ENCODE peak calls at places on chromosomes 7 and 10, in six cellular contexts. One of them, this sample, is unnamed.

GRCh38 chr7:194996-195829 is 2.8 kb downstream of the FAM20C start:
- DNase-seq in activated CD4-positive, alpha-beta T cell treated with anti-CD3 and anti-CD28 coated beads, Interleukin-2, amount 10 ng/mL, durations not matched to agents 24 days and 14 days: no peak
- DNase-seq in ureter: no peak
- DNase-seq in stimulated activated CD4-positive, alpha-beta T cell treated with anti-CD3 and anti-CD28 coated beads, Interleukin-4, amount 100 ng/mL, for 24 hours: no peak
- DNase-seq in esophagus squamous epithelium: no peak
- DNase-seq in lower lobe of right lung: no peak
- DNase-seq in this sample: no peak

GRCh38 chr10:188546-188945 is 53.3 kb downstream of the ZMYND11 start:
- DNase-seq in activated CD4-positive, alpha-beta T cell treated with anti-CD3 and anti-CD28 coated beads, Interleukin-2, amount 10 ng/mL, durations not matched to agents 24 days and 14 days: no peak
- DNase-seq in ureter: no peak
- DNase-seq in stimulated activated CD4-positive, alpha-beta T cell treated with anti-CD3 and anti-CD28 coated beads, Interleukin-4, amount 100 ng/mL, for 24 hours: no peak
- DNase-seq in esophagus squamous epithelium: no peak
- DNase-seq in lower lobe of right lung: no peak
- DNase-seq in this sample: peak; percentile 35

GRCh38 chr10:103917326-103918052 is 495 bp downstream of the STN1 start:
- DNase-seq in stimulated activated CD4-positive, alpha-beta T cell treated with anti-CD3 and anti-CD28 coated beads, Interleukin-4, amount 100 ng/mL, for 24 hours: peak; percentile 39
- DNase-seq in lower lobe of right lung: peak; percentile 73
- DNase-seq in ureter: peak; percentile 65
- DNase-seq in esophagus squamous epithelium: no peak
- DNase-seq in activated CD4-positive, alpha-beta T cell treated with anti-CD3 and anti-CD28 coated beads, Interleukin-2, amount 10 ng/mL, durations not matched to agents 24 days and 14 days: no peak
- DNase-seq in this sample: peak; percentile 27

GRCh38 chr10:18321371-18321770 is 181.1 kb downstream of the CACNB2 start:
- DNase-seq in ureter: no peak
- DNase-seq in lower lobe of right lung: no peak
- DNase-seq in stimulated activated CD4-positive, alpha-beta T cell treated with anti-CD3 and anti-CD28 coated beads, Interleukin-4, amount 100 ng/mL, for 24 hours: no peak
- DNase-seq in esophagus squamous epithelium: no peak
- DNase-seq in activated CD4-positive, alpha-beta T cell treated with anti-CD3 and anti-CD28 coated beads, Interleukin-2, amount 10 ng/mL, durations not matched to agents 24 days and 14 days: no peak
- DNase-seq in this sample: no peak

GRCh38 chr10:131710142-131710861 is 190.5 kb upstream of the PPP2R2D start:
- DNase-seq in esophagus squamous epithelium: no peak
- DNase-seq in activated CD4-positive, alpha-beta T cell treated with anti-CD3 and anti-CD28 coated beads, Interleukin-2, amount 10 ng/mL, durations not matched to agents 24 days and 14 days: no peak
- DNase-seq in stimulated activated CD4-positive, alpha-beta T cell treated with anti-CD3 and anti-CD28 coated beads, Interleukin-4, amount 100 ng/mL, for 24 hours: no peak
- DNase-seq in lower lobe of right lung: no peak
- DNase-seq in ureter: no peak
- DNase-seq in this sample: no peak

GRCh38 chr10:13909911-13910617 is 323.3 kb downstream of the PRPF18 start:
- DNase-seq in stimulated activated CD4-positive, alpha-beta T cell treated with anti-CD3 and anti-CD28 coated beads, Interleukin-4, amount 100 ng/mL, for 24 hours: no peak
- DNase-seq in ureter: no peak
- DNase-seq in activated CD4-positive, alpha-beta T cell treated with anti-CD3 and anti-CD28 coated beads, Interleukin-2, amount 10 ng/mL, durations not matched to agents 24 days and 14 days: no peak
- DNase-seq in esophagus squamous epithelium: no peak
- DNase-seq in lower lobe of right lung: no peak
- DNase-seq in this sample: no peak

GRCh38 chr7:121081327-121081936 is 92.9 kb downstream of the CPED1 start:
- DNase-seq in esophagus squamous epithelium: no peak
- DNase-seq in ureter: no peak
- DNase-seq in stimulated activated CD4-positive, alpha-beta T cell treated with anti-CD3 and anti-CD28 coated beads, Interleukin-4, amount 100 ng/mL, for 24 hours: no peak
- DNase-seq in activated CD4-positive, alpha-beta T cell treated with anti-CD3 and anti-CD28 coated beads, Interleukin-2, amount 10 ng/mL, durations not matched to agents 24 days and 14 days: peak; percentile 63
- DNase-seq in lower lobe of right lung: no peak
- DNase-seq in this sample: peak; percentile 77

GRCh38 chr10:69696073-69696731 is 66.2 kb downstream of the FAM241B start:
- DNase-seq in stimulated activated CD4-positive, alpha-beta T cell treated with anti-CD3 and anti-CD28 coated beads, Interleukin-4, amount 100 ng/mL, for 24 hours: no peak
- DNase-seq in esophagus squamous epithelium: no peak
- DNase-seq in activated CD4-positive, alpha-beta T cell treated with anti-CD3 and anti-CD28 coated beads, Interleukin-2, amount 10 ng/mL, durations not matched to agents 24 days and 14 days: peak; percentile 68
- DNase-seq in lower lobe of right lung: no peak
- DNase-seq in ureter: no peak
- DNase-seq in this sample: peak; percentile 88

GRCh38 chr7:111137296-111138195 is 46.6 kb downstream of the LRRN3 start:
- DNase-seq in activated CD4-positive, alpha-beta T cell treated with anti-CD3 and anti-CD28 coated beads, Interleukin-2, amount 10 ng/mL, durations not matched to agents 24 days and 14 days: peak; percentile 76
- DNase-seq in lower lobe of right lung: peak; percentile 30
- DNase-seq in ureter: no peak
- DNase-seq in esophagus squamous epithelium: no peak
- DNase-seq in stimulated activated CD4-positive, alpha-beta T cell treated with anti-CD3 and anti-CD28 coated beads, Interleukin-4, amount 100 ng/mL, for 24 hours: peak; percentile 50
- DNase-seq in this sample: no peak

GRCh38 chr7:13851756-13852155 is 137.7 kb downstream of the ETV1 start:
- DNase-seq in lower lobe of right lung: no peak
- DNase-seq in activated CD4-positive, alpha-beta T cell treated with anti-CD3 and anti-CD28 coated beads, Interleukin-2, amount 10 ng/mL, durations not matched to agents 24 days and 14 days: no peak
- DNase-seq in esophagus squamous epithelium: no peak
- DNase-seq in ureter: no peak
- DNase-seq in stimulated activated CD4-positive, alpha-beta T cell treated with anti-CD3 and anti-CD28 coated beads, Interleukin-4, amount 100 ng/mL, for 24 hours: no peak
- DNase-seq in this sample: peak; percentile 14

GRCh38 chr10:118309911-118310310 is 32.2 kb downstream of the FAM204A start:
- DNase-seq in activated CD4-positive, alpha-beta T cell treated with anti-CD3 and anti-CD28 coated beads, Interleukin-2, amount 10 ng/mL, durations not matched to agents 24 days and 14 days: no peak
- DNase-seq in ureter: no peak
- DNase-seq in lower lobe of right lung: no peak
- DNase-seq in stimulated activated CD4-positive, alpha-beta T cell treated with anti-CD3 and anti-CD28 coated beads, Interleukin-4, amount 100 ng/mL, for 24 hours: no peak
- DNase-seq in esophagus squamous epithelium: no peak
- DNase-seq in this sample: no peak

GRCh38 chr10:103638948-103639347 is 145.4 kb downstream of the NEURL1 start:
- DNase-seq in ureter: no peak
- DNase-seq in lower lobe of right lung: no peak
- DNase-seq in stimulated activated CD4-positive, alpha-beta T cell treated with anti-CD3 and anti-CD28 coated beads, Interleukin-4, amount 100 ng/mL, for 24 hours: no peak
- DNase-seq in activated CD4-positive, alpha-beta T cell treated with anti-CD3 and anti-CD28 coated beads, Interleukin-2, amount 10 ng/mL, durations not matched to agents 24 days and 14 days: no peak
- DNase-seq in esophagus squamous epithelium: no peak
- DNase-seq in this sample: no peak

GRCh38 chr7:134388336-134389019 is 70.4 kb downstream of the AKR1B1 start:
- DNase-seq in activated CD4-positive, alpha-beta T cell treated with anti-CD3 and anti-CD28 coated beads, Interleukin-2, amount 10 ng/mL, durations not matched to agents 24 days and 14 days: no peak
- DNase-seq in esophagus squamous epithelium: no peak
- DNase-seq in ureter: no peak
- DNase-seq in lower lobe of right lung: no peak
- DNase-seq in stimulated activated CD4-positive, alpha-beta T cell treated with anti-CD3 and anti-CD28 coated beads, Interleukin-4, amount 100 ng/mL, for 24 hours: no peak
- DNase-seq in this sample: no peak

GRCh38 chr7:74087791-74088453 is 4.3 kb downstream of the LIMK1 start:
- DNase-seq in ureter: no peak
- DNase-seq in stimulated activated CD4-positive, alpha-beta T cell treated with anti-CD3 and anti-CD28 coated beads, Interleukin-4, amount 100 ng/mL, for 24 hours: no peak
- DNase-seq in activated CD4-positive, alpha-beta T cell treated with anti-CD3 and anti-CD28 coated beads, Interleukin-2, amount 10 ng/mL, durations not matched to agents 24 days and 14 days: no peak
- DNase-seq in esophagus squamous epithelium: no peak
- DNase-seq in lower lobe of right lung: no peak
- DNase-seq in this sample: no peak

GRCh38 chr7:23960361-23960760 is 250.3 kb downstream of the STK31 start:
- DNase-seq in esophagus squamous epithelium: no peak
- DNase-seq in stimulated activated CD4-positive, alpha-beta T cell treated with anti-CD3 and anti-CD28 coated beads, Interleukin-4, amount 100 ng/mL, for 24 hours: no peak
- DNase-seq in lower lobe of right lung: no peak
- DNase-seq in ureter: no peak
- DNase-seq in activated CD4-positive, alpha-beta T cell treated with anti-CD3 and anti-CD28 coated beads, Interleukin-2, amount 10 ng/mL, durations not matched to agents 24 days and 14 days: no peak
- DNase-seq in this sample: no peak

GRCh38 chr10:132037676-132037975 is 28.1 kb upstream of the JAKMIP3 start:
- DNase-seq in esophagus squamous epithelium: no peak
- DNase-seq in stimulated activated CD4-positive, alpha-beta T cell treated with anti-CD3 and anti-CD28 coated beads, Interleukin-4, amount 100 ng/mL, for 24 hours: no peak
- DNase-seq in activated CD4-positive, alpha-beta T cell treated with anti-CD3 and anti-CD28 coated beads, Interleukin-2, amount 10 ng/mL, durations not matched to agents 24 days and 14 days: no peak
- DNase-seq in lower lobe of right lung: no peak
- DNase-seq in ureter: no peak
- DNase-seq in this sample: no peak

GRCh38 chr7:109479388-109479787 is 909.7 kb downstream of the DNAJB9 start:
- DNase-seq in activated CD4-positive, alpha-beta T cell treated with anti-CD3 and anti-CD28 coated beads, Interleukin-2, amount 10 ng/mL, durations not matched to agents 24 days and 14 days: no peak
- DNase-seq in ureter: no peak
- DNase-seq in stimulated activated CD4-positive, alpha-beta T cell treated with anti-CD3 and anti-CD28 coated beads, Interleukin-4, amount 100 ng/mL, for 24 hours: no peak
- DNase-seq in esophagus squamous epithelium: no peak
- DNase-seq in lower lobe of right lung: no peak
- DNase-seq in this sample: no peak

GRCh38 chr10:121681982-121682687 is 83.9 kb upstream of the FGFR2 start:
- DNase-seq in ureter: no peak
- DNase-seq in stimulated activated CD4-positive, alpha-beta T cell treated with anti-CD3 and anti-CD28 coated beads, Interleukin-4, amount 100 ng/mL, for 24 hours: no peak
- DNase-seq in activated CD4-positive, alpha-beta T cell treated with anti-CD3 and anti-CD28 coated beads, Interleukin-2, amount 10 ng/mL, durations not matched to agents 24 days and 14 days: no peak
- DNase-seq in lower lobe of right lung: no peak
- DNase-seq in esophagus squamous epithelium: no peak
- DNase-seq in this sample: peak; percentile 25

GRCh38 chr7:5701085-5701914 is 80.2 kb downstream of the RNF216 start:
- DNase-seq in activated CD4-positive, alpha-beta T cell treated with anti-CD3 and anti-CD28 coated beads, Interleukin-2, amount 10 ng/mL, durations not matched to agents 24 days and 14 days: peak; percentile 87
- DNase-seq in lower lobe of right lung: no peak
- DNase-seq in ureter: no peak
- DNase-seq in stimulated activated CD4-positive, alpha-beta T cell treated with anti-CD3 and anti-CD28 coated beads, Interleukin-4, amount 100 ng/mL, for 24 hours: peak; percentile 80
- DNase-seq in esophagus squamous epithelium: no peak
- DNase-seq in this sample: peak; percentile 61

GRCh38 chr7:35993663-35994622 is 159.1 kb upstream of the EEPD1 start:
- DNase-seq in ureter: no peak
- DNase-seq in esophagus squamous epithelium: no peak
- DNase-seq in stimulated activated CD4-positive, alpha-beta T cell treated with anti-CD3 and anti-CD28 coated beads, Interleukin-4, amount 100 ng/mL, for 24 hours: no peak
- DNase-seq in lower lobe of right lung: no peak
- DNase-seq in activated CD4-positive, alpha-beta T cell treated with anti-CD3 and anti-CD28 coated beads, Interleukin-2, amount 10 ng/mL, durations not matched to agents 24 days and 14 days: no peak
- DNase-seq in this sample: peak; percentile 11

GRCh38 chr10:97454330-97455036 is 8.5 kb downstream of the ZDHHC16 start:
- DNase-seq in esophagus squamous epithelium: no peak
- DNase-seq in stimulated activated CD4-positive, alpha-beta T cell treated with anti-CD3 and anti-CD28 coated beads, Interleukin-4, amount 100 ng/mL, for 24 hours: peak; percentile 54
- DNase-seq in lower lobe of right lung: no peak
- DNase-seq in ureter: peak; percentile 77
- DNase-seq in activated CD4-positive, alpha-beta T cell treated with anti-CD3 and anti-CD28 coated beads, Interleukin-2, amount 10 ng/mL, durations not matched to agents 24 days and 14 days: no peak
- DNase-seq in this sample: peak; percentile 55

GRCh38 chr10:62587011-62587410 is 212.8 kb downstream of the ZNF365 start:
- DNase-seq in stimulated activated CD4-positive, alpha-beta T cell treated with anti-CD3 and anti-CD28 coated beads, Interleukin-4, amount 100 ng/mL, for 24 hours: no peak
- DNase-seq in esophagus squamous epithelium: no peak
- DNase-seq in ureter: no peak
- DNase-seq in lower lobe of right lung: no peak
- DNase-seq in activated CD4-positive, alpha-beta T cell treated with anti-CD3 and anti-CD28 coated beads, Interleukin-2, amount 10 ng/mL, durations not matched to agents 24 days and 14 days: no peak
- DNase-seq in this sample: no peak

GRCh38 chr10:107614939-107615665 is 450.6 kb upstream of the SORCS1 start:
- DNase-seq in stimulated activated CD4-positive, alpha-beta T cell treated with anti-CD3 and anti-CD28 coated beads, Interleukin-4, amount 100 ng/mL, for 24 hours: no peak
- DNase-seq in activated CD4-positive, alpha-beta T cell treated with anti-CD3 and anti-CD28 coated beads, Interleukin-2, amount 10 ng/mL, durations not matched to agents 24 days and 14 days: no peak
- DNase-seq in esophagus squamous epithelium: no peak
- DNase-seq in lower lobe of right lung: no peak
- DNase-seq in ureter: no peak
- DNase-seq in this sample: no peak

This sample was measured in lung microvascular endothelial cell.